ENCODE peak calls at places on chromosome X, in seven cellular contexts. One of them, this sample, is unnamed.

GRCh38 chrX:53681661-53682060 is 4.9 kb downstream of the HUWE1 start:
- DNase-seq in GM04503: no peak
- DNase-seq in CD4-positive, alpha-beta T cell: no peak
- DNase-seq in lung: no peak
- DNase-seq in T-helper 9 cell: no peak
- DNase-seq in stimulated activated CD4-positive, alpha-beta T cell treated with anti-CD3 and anti-CD28 coated beads, Interleukin-4, amount 100 ng/mL, for 4 hours: peak; percentile 22
- DNase-seq in activated T-helper 9 cell treated with anti-CD3 and anti-CD28 coated beads, Interleukin-2, amount 50 U/mL, for 16 hours: no peak
- DNase-seq in this sample: no peak

GRCh38 chrX:79084923-79085322 is 59.6 kb upstream of the GPR174 start:
- DNase-seq in GM04503: no peak
- DNase-seq in T-helper 9 cell: no peak
- DNase-seq in lung: no peak
- DNase-seq in activated T-helper 9 cell treated with anti-CD3 and anti-CD28 coated beads, Interleukin-2, amount 50 U/mL, for 16 hours: no peak
- DNase-seq in stimulated activated CD4-positive, alpha-beta T cell treated with anti-CD3 and anti-CD28 coated beads, Interleukin-4, amount 100 ng/mL, for 4 hours: no peak
- DNase-seq in CD4-positive, alpha-beta T cell: no peak
- DNase-seq in this sample: no peak

GRCh38 chrX:11890843-11891514 is 132.9 kb downstream of the MSL3 start:
- DNase-seq in CD4-positive, alpha-beta T cell: no peak
- DNase-seq in GM04503: no peak
- DNase-seq in lung: no peak
- DNase-seq in stimulated activated CD4-positive, alpha-beta T cell treated with anti-CD3 and anti-CD28 coated beads, Interleukin-4, amount 100 ng/mL, for 4 hours: no peak
- DNase-seq in activated T-helper 9 cell treated with anti-CD3 and anti-CD28 coated beads, Interleukin-2, amount 50 U/mL, for 16 hours: no peak
- DNase-seq in T-helper 9 cell: no peak
- DNase-seq in this sample: no peak

GRCh38 chrX:37912286-37912685 is 64.9 kb upstream of the DYNLT3 start:
- DNase-seq in CD4-positive, alpha-beta T cell: no peak
- DNase-seq in stimulated activated CD4-positive, alpha-beta T cell treated with anti-CD3 and anti-CD28 coated beads, Interleukin-4, amount 100 ng/mL, for 4 hours: no peak
- DNase-seq in activated T-helper 9 cell treated with anti-CD3 and anti-CD28 coated beads, Interleukin-2, amount 50 U/mL, for 16 hours: no peak
- DNase-seq in lung: no peak
- DNase-seq in GM04503: no peak
- DNase-seq in T-helper 9 cell: no peak
- DNase-seq in this sample: no peak

GRCh38 chrX:47560179-47560830 is 700 bp upstream of the ARAF start:
- DNase-seq in CD4-positive, alpha-beta T cell: no peak
- DNase-seq in stimulated activated CD4-positive, alpha-beta T cell treated with anti-CD3 and anti-CD28 coated beads, Interleukin-4, amount 100 ng/mL, for 4 hours: no peak
- DNase-seq in activated T-helper 9 cell treated with anti-CD3 and anti-CD28 coated beads, Interleukin-2, amount 50 U/mL, for 16 hours: no peak
- DNase-seq in T-helper 9 cell: no peak
- DNase-seq in lung: no peak
- DNase-seq in GM04503: no peak
- DNase-seq in this sample: no peak

GRCh38 chrX:69021095-69021494 is 144.2 kb downstream of the PJA1 start:
- DNase-seq in lung: peak; percentile 24
- DNase-seq in GM04503: no peak
- DNase-seq in stimulated activated CD4-positive, alpha-beta T cell treated with anti-CD3 and anti-CD28 coated beads, Interleukin-4, amount 100 ng/mL, for 4 hours: no peak
- DNase-seq in activated T-helper 9 cell treated with anti-CD3 and anti-CD28 coated beads, Interleukin-2, amount 50 U/mL, for 16 hours: no peak
- DNase-seq in CD4-positive, alpha-beta T cell: no peak
- DNase-seq in T-helper 9 cell: no peak
- DNase-seq in this sample: no peak

GRCh38 chrX:119708936-119709335 is 16.0 kb upstream of the SEPTIN6 start:
- DNase-seq in lung: no peak
- DNase-seq in activated T-helper 9 cell treated with anti-CD3 and anti-CD28 coated beads, Interleukin-2, amount 50 U/mL, for 16 hours: no peak
- DNase-seq in GM04503: no peak
- DNase-seq in T-helper 9 cell: no peak
- DNase-seq in CD4-positive, alpha-beta T cell: no peak
- DNase-seq in stimulated activated CD4-positive, alpha-beta T cell treated with anti-CD3 and anti-CD28 coated beads, Interleukin-4, amount 100 ng/mL, for 4 hours: no peak
- DNase-seq in this sample: no peak

GRCh38 chrX:7252013-7252610 is 104.2 kb upstream of the PUDP start:
- DNase-seq in T-helper 9 cell: no peak
- DNase-seq in GM04503: no peak
- DNase-seq in CD4-positive, alpha-beta T cell: no peak
- DNase-seq in lung: peak; percentile 74
- DNase-seq in stimulated activated CD4-positive, alpha-beta T cell treated with anti-CD3 and anti-CD28 coated beads, Interleukin-4, amount 100 ng/mL, for 4 hours: no peak
- DNase-seq in activated T-helper 9 cell treated with anti-CD3 and anti-CD28 coated beads, Interleukin-2, amount 50 U/mL, for 16 hours: no peak
- DNase-seq in this sample: no peak

GRCh38 chrX:130125090-130125489 is 14.8 kb upstream of the ELF4 start:
- DNase-seq in GM04503: no peak
- DNase-seq in T-helper 9 cell: no peak
- DNase-seq in CD4-positive, alpha-beta T cell: no peak
- DNase-seq in activated T-helper 9 cell treated with anti-CD3 and anti-CD28 coated beads, Interleukin-2, amount 50 U/mL, for 16 hours: no peak
- DNase-seq in lung: no peak
- DNase-seq in stimulated activated CD4-positive, alpha-beta T cell treated with anti-CD3 and anti-CD28 coated beads, Interleukin-4, amount 100 ng/mL, for 4 hours: no peak
- DNase-seq in this sample: no peak

GRCh38 chrX:115589419-115589818 is 28.4 kb downstream of the PLS3 start:
- DNase-seq in lung: no peak
- DNase-seq in GM04503: no peak
- DNase-seq in stimulated activated CD4-positive, alpha-beta T cell treated with anti-CD3 and anti-CD28 coated beads, Interleukin-4, amount 100 ng/mL, for 4 hours: no peak
- DNase-seq in activated T-helper 9 cell treated with anti-CD3 and anti-CD28 coated beads, Interleukin-2, amount 50 U/mL, for 16 hours: no peak
- DNase-seq in T-helper 9 cell: no peak
- DNase-seq in CD4-positive, alpha-beta T cell: no peak
- DNase-seq in this sample: no peak

GRCh38 chrX:2351999-2352995 is 148.5 kb downstream of the DHRSX start:
- DNase-seq in lung: no peak
- DNase-seq in stimulated activated CD4-positive, alpha-beta T cell treated with anti-CD3 and anti-CD28 coated beads, Interleukin-4, amount 100 ng/mL, for 4 hours: no peak
- DNase-seq in T-helper 9 cell: no peak
- DNase-seq in GM04503: peak; percentile 94
- DNase-seq in activated T-helper 9 cell treated with anti-CD3 and anti-CD28 coated beads, Interleukin-2, amount 50 U/mL, for 16 hours: no peak
- DNase-seq in CD4-positive, alpha-beta T cell: no peak
- DNase-seq in this sample: no peak

GRCh38 chrX:130419263-130419662 is 17.5 kb downstream of the RBMX2 start:
- DNase-seq in CD4-positive, alpha-beta T cell: no peak
- DNase-seq in stimulated activated CD4-positive, alpha-beta T cell treated with anti-CD3 and anti-CD28 coated beads, Interleukin-4, amount 100 ng/mL, for 4 hours: no peak
- DNase-seq in GM04503: no peak
- DNase-seq in T-helper 9 cell: no peak
- DNase-seq in lung: no peak
- DNase-seq in activated T-helper 9 cell treated with anti-CD3 and anti-CD28 coated beads, Interleukin-2, amount 50 U/mL, for 16 hours: no peak
- DNase-seq in this sample: no peak

GRCh38 chrX:71622347-71623104 is 4.2 kb upstream of the CXCR3 start:
- DNase-seq in activated T-helper 9 cell treated with anti-CD3 and anti-CD28 coated beads, Interleukin-2, amount 50 U/mL, for 16 hours: peak; percentile 58
- DNase-seq in GM04503: peak; percentile 23
- DNase-seq in T-helper 9 cell: peak; percentile 65
- DNase-seq in CD4-positive, alpha-beta T cell: peak; percentile 36
- DNase-seq in stimulated activated CD4-positive, alpha-beta T cell treated with anti-CD3 and anti-CD28 coated beads, Interleukin-4, amount 100 ng/mL, for 4 hours: peak; percentile 47
- DNase-seq in lung: peak; percentile 82
- DNase-seq in this sample: peak; percentile 11

GRCh38 chrX:11446951-11447350 is 153.7 kb downstream of the AMELX start:
- DNase-seq in lung: no peak
- DNase-seq in CD4-positive, alpha-beta T cell: no peak
- DNase-seq in T-helper 9 cell: no peak
- DNase-seq in stimulated activated CD4-positive, alpha-beta T cell treated with anti-CD3 and anti-CD28 coated beads, Interleukin-4, amount 100 ng/mL, for 4 hours: no peak
- DNase-seq in activated T-helper 9 cell treated with anti-CD3 and anti-CD28 coated beads, Interleukin-2, amount 50 U/mL, for 16 hours: no peak
- DNase-seq in GM04503: no peak
- DNase-seq in this sample: no peak

GRCh38 chrX:45807572-45808425 is 607.1 kb upstream of the DIPK2B start:
- DNase-seq in activated T-helper 9 cell treated with anti-CD3 and anti-CD28 coated beads, Interleukin-2, amount 50 U/mL, for 16 hours: no peak
- DNase-seq in CD4-positive, alpha-beta T cell: no peak
- DNase-seq in stimulated activated CD4-positive, alpha-beta T cell treated with anti-CD3 and anti-CD28 coated beads, Interleukin-4, amount 100 ng/mL, for 4 hours: no peak
- DNase-seq in GM04503: no peak
- DNase-seq in lung: no peak
- DNase-seq in T-helper 9 cell: no peak
- DNase-seq in this sample: no peak

GRCh38 chrX:148416931-148417330 is 83.5 kb upstream of the AFF2 start:
- DNase-seq in activated T-helper 9 cell treated with anti-CD3 and anti-CD28 coated beads, Interleukin-2, amount 50 U/mL, for 16 hours: no peak
- DNase-seq in stimulated activated CD4-positive, alpha-beta T cell treated with anti-CD3 and anti-CD28 coated beads, Interleukin-4, amount 100 ng/mL, for 4 hours: no peak
- DNase-seq in lung: no peak
- DNase-seq in GM04503: peak; percentile 6
- DNase-seq in T-helper 9 cell: no peak
- DNase-seq in CD4-positive, alpha-beta T cell: no peak
- DNase-seq in this sample: no peak

GRCh38 chrX:134026732-134027311 is 41.4 kb upstream of the GPC3 start:
- DNase-seq in CD4-positive, alpha-beta T cell: peak; percentile 0
- DNase-seq in lung: peak; percentile 49
- DNase-seq in T-helper 9 cell: no peak
- DNase-seq in GM04503: peak; percentile 3
- DNase-seq in activated T-helper 9 cell treated with anti-CD3 and anti-CD28 coated beads, Interleukin-2, amount 50 U/mL, for 16 hours: no peak
- DNase-seq in stimulated activated CD4-positive, alpha-beta T cell treated with anti-CD3 and anti-CD28 coated beads, Interleukin-4, amount 100 ng/mL, for 4 hours: peak; percentile 5
- DNase-seq in this sample: peak; percentile 66

GRCh38 chrX:115367455-115367854 is 77.9 kb downstream of the LUZP4 start:
- DNase-seq in lung: no peak
- DNase-seq in stimulated activated CD4-positive, alpha-beta T cell treated with anti-CD3 and anti-CD28 coated beads, Interleukin-4, amount 100 ng/mL, for 4 hours: no peak
- DNase-seq in CD4-positive, alpha-beta T cell: no peak
- DNase-seq in T-helper 9 cell: no peak
- DNase-seq in activated T-helper 9 cell treated with anti-CD3 and anti-CD28 coated beads, Interleukin-2, amount 50 U/mL, for 16 hours: no peak
- DNase-seq in GM04503: peak; percentile 14
- DNase-seq in this sample: no peak

GRCh38 chrX:46978341-46979291 is 66.4 kb downstream of the JADE3 start:
- DNase-seq in CD4-positive, alpha-beta T cell: peak; percentile 48
- DNase-seq in T-helper 9 cell: peak; percentile 69
- DNase-seq in GM04503: no peak
- DNase-seq in stimulated activated CD4-positive, alpha-beta T cell treated with anti-CD3 and anti-CD28 coated beads, Interleukin-4, amount 100 ng/mL, for 4 hours: peak; percentile 46
- DNase-seq in activated T-helper 9 cell treated with anti-CD3 and anti-CD28 coated beads, Interleukin-2, amount 50 U/mL, for 16 hours: peak; percentile 59
- DNase-seq in lung: peak; percentile 63
- DNase-seq in this sample: peak; percentile 88

GRCh38 chrX:154123241-154124219 is 20.5 kb upstream of the OPN1LW start:
- DNase-seq in T-helper 9 cell: peak; percentile 18
- DNase-seq in stimulated activated CD4-positive, alpha-beta T cell treated with anti-CD3 and anti-CD28 coated beads, Interleukin-4, amount 100 ng/mL, for 4 hours: peak; percentile 20
- DNase-seq in GM04503: no peak
- DNase-seq in activated T-helper 9 cell treated with anti-CD3 and anti-CD28 coated beads, Interleukin-2, amount 50 U/mL, for 16 hours: peak; percentile 6
- DNase-seq in lung: no peak
- DNase-seq in CD4-positive, alpha-beta T cell: no peak
- DNase-seq in this sample: no peak

GRCh38 chrX:76850851-76851250 is 423.3 kb downstream of the MAGEE1 start:
- DNase-seq in CD4-positive, alpha-beta T cell: no peak
- DNase-seq in GM04503: no peak
- DNase-seq in lung: no peak
- DNase-seq in stimulated activated CD4-positive, alpha-beta T cell treated with anti-CD3 and anti-CD28 coated beads, Interleukin-4, amount 100 ng/mL, for 4 hours: no peak
- DNase-seq in T-helper 9 cell: no peak
- DNase-seq in activated T-helper 9 cell treated with anti-CD3 and anti-CD28 coated beads, Interleukin-2, amount 50 U/mL, for 16 hours: no peak
- DNase-seq in this sample: peak; percentile 54

GRCh38 chrX:142860944-142861343 is 164.8 kb upstream of the SPANXN4 start:
- DNase-seq in CD4-positive, alpha-beta T cell: no peak
- DNase-seq in lung: no peak
- DNase-seq in activated T-helper 9 cell treated with anti-CD3 and anti-CD28 coated beads, Interleukin-2, amount 50 U/mL, for 16 hours: no peak
- DNase-seq in GM04503: no peak
- DNase-seq in stimulated activated CD4-positive, alpha-beta T cell treated with anti-CD3 and anti-CD28 coated beads, Interleukin-4, amount 100 ng/mL, for 4 hours: no peak
- DNase-seq in T-helper 9 cell: no peak
- DNase-seq in this sample: no peak

GRCh38 chrX:125131146-125131545 is 188.5 kb upstream of the TEX13C start:
- DNase-seq in activated T-helper 9 cell treated with anti-CD3 and anti-CD28 coated beads, Interleukin-2, amount 50 U/mL, for 16 hours: no peak
- DNase-seq in lung: no peak
- DNase-seq in CD4-positive, alpha-beta T cell: no peak
- DNase-seq in stimulated activated CD4-positive, alpha-beta T cell treated with anti-CD3 and anti-CD28 coated beads, Interleukin-4, amount 100 ng/mL, for 4 hours: no peak
- DNase-seq in T-helper 9 cell: no peak
- DNase-seq in GM04503: no peak
- DNase-seq in this sample: peak; percentile 69

GRCh38 chrX:149453030-149453429 is 52.1 kb downstream of the IDS start:
- DNase-seq in stimulated activated CD4-positive, alpha-beta T cell treated with anti-CD3 and anti-CD28 coated beads, Interleukin-4, amount 100 ng/mL, for 4 hours: no peak
- DNase-seq in activated T-helper 9 cell treated with anti-CD3 and anti-CD28 coated beads, Interleukin-2, amount 50 U/mL, for 16 hours: no peak
- DNase-seq in lung: no peak
- DNase-seq in CD4-positive, alpha-beta T cell: no peak
- DNase-seq in GM04503: peak; percentile 59
- DNase-seq in T-helper 9 cell: no peak
- DNase-seq in this sample: peak; percentile 1

GRCh38 chrX:134660627-134661026 is 2.4 kb upstream of the PLAC1 start:
- DNase-seq in lung: no peak
- DNase-seq in stimulated activated CD4-positive, alpha-beta T cell treated with anti-CD3 and anti-CD28 coated beads, Interleukin-4, amount 100 ng/mL, for 4 hours: no peak
- DNase-seq in T-helper 9 cell: no peak
- DNase-seq in GM04503: no peak
- DNase-seq in CD4-positive, alpha-beta T cell: no peak
- DNase-seq in activated T-helper 9 cell treated with anti-CD3 and anti-CD28 coated beads, Interleukin-2, amount 50 U/mL, for 16 hours: no peak
- DNase-seq in this sample: no peak

GRCh38 chrX:74080165-74080564 is 223.8 kb upstream of the ZCCHC13 start:
- DNase-seq in CD4-positive, alpha-beta T cell: no peak
- DNase-seq in GM04503: no peak
- DNase-seq in lung: no peak
- DNase-seq in stimulated activated CD4-positive, alpha-beta T cell treated with anti-CD3 and anti-CD28 coated beads, Interleukin-4, amount 100 ng/mL, for 4 hours: no peak
- DNase-seq in T-helper 9 cell: no peak
- DNase-seq in activated T-helper 9 cell treated with anti-CD3 and anti-CD28 coated beads, Interleukin-2, amount 50 U/mL, for 16 hours: no peak
- DNase-seq in this sample: no peak

GRCh38 chrX:45557390-45557789 is 356.7 kb upstream of the DIPK2B start:
- DNase-seq in CD4-positive, alpha-beta T cell: no peak
- DNase-seq in activated T-helper 9 cell treated with anti-CD3 and anti-CD28 coated beads, Interleukin-2, amount 50 U/mL, for 16 hours: no peak
- DNase-seq in T-helper 9 cell: no peak
- DNase-seq in stimulated activated CD4-positive, alpha-beta T cell treated with anti-CD3 and anti-CD28 coated beads, Interleukin-4, amount 100 ng/mL, for 4 hours: no peak
- DNase-seq in GM04503: no peak
- DNase-seq in lung: no peak
- DNase-seq in this sample: no peak

GRCh38 chrX:15146515-15146914 is 123.4 kb downstream of the ASB9 start:
- DNase-seq in stimulated activated CD4-positive, alpha-beta T cell treated with anti-CD3 and anti-CD28 coated beads, Interleukin-4, amount 100 ng/mL, for 4 hours: no peak
- DNase-seq in CD4-positive, alpha-beta T cell: no peak
- DNase-seq in activated T-helper 9 cell treated with anti-CD3 and anti-CD28 coated beads, Interleukin-2, amount 50 U/mL, for 16 hours: no peak
- DNase-seq in T-helper 9 cell: no peak
- DNase-seq in GM04503: no peak
- DNase-seq in lung: no peak
- DNase-seq in this sample: peak; percentile 28

GRCh38 chrX:1488745-1489144 is 36.0 kb upstream of the ASMTL start:
- DNase-seq in activated T-helper 9 cell treated with anti-CD3 and anti-CD28 coated beads, Interleukin-2, amount 50 U/mL, for 16 hours: no peak
- DNase-seq in T-helper 9 cell: no peak
- DNase-seq in stimulated activated CD4-positive, alpha-beta T cell treated with anti-CD3 and anti-CD28 coated beads, Interleukin-4, amount 100 ng/mL, for 4 hours: no peak
- DNase-seq in lung: no peak
- DNase-seq in CD4-positive, alpha-beta T cell: no peak
- DNase-seq in GM04503: no peak
- DNase-seq in this sample: no peak

GRCh38 chrX:2342878-2343277 is 157.9 kb downstream of the DHRSX start:
- DNase-seq in T-helper 9 cell: no peak
- DNase-seq in GM04503: no peak
- DNase-seq in stimulated activated CD4-positive, alpha-beta T cell treated with anti-CD3 and anti-CD28 coated beads, Interleukin-4, amount 100 ng/mL, for 4 hours: no peak
- DNase-seq in CD4-positive, alpha-beta T cell: no peak
- DNase-seq in lung: no peak
- DNase-seq in activated T-helper 9 cell treated with anti-CD3 and anti-CD28 coated beads, Interleukin-2, amount 50 U/mL, for 16 hours: no peak
- DNase-seq in this sample: no peak

GRCh38 chrX:16479206-16479869 is 170.6 kb upstream of the S100G start:
- DNase-seq in CD4-positive, alpha-beta T cell: no peak
- DNase-seq in stimulated activated CD4-positive, alpha-beta T cell treated with anti-CD3 and anti-CD28 coated beads, Interleukin-4, amount 100 ng/mL, for 4 hours: peak; percentile 22
- DNase-seq in T-helper 9 cell: no peak
- DNase-seq in lung: no peak
- DNase-seq in GM04503: no peak
- DNase-seq in activated T-helper 9 cell treated with anti-CD3 and anti-CD28 coated beads, Interleukin-2, amount 50 U/mL, for 16 hours: no peak
- DNase-seq in this sample: no peak

GRCh38 chrX:139739138-139739537 is 31.2 kb upstream of the MCF2 start:
- DNase-seq in CD4-positive, alpha-beta T cell: no peak
- DNase-seq in stimulated activated CD4-positive, alpha-beta T cell treated with anti-CD3 and anti-CD28 coated beads, Interleukin-4, amount 100 ng/mL, for 4 hours: no peak
- DNase-seq in activated T-helper 9 cell treated with anti-CD3 and anti-CD28 coated beads, Interleukin-2, amount 50 U/mL, for 16 hours: no peak
- DNase-seq in T-helper 9 cell: no peak
- DNase-seq in GM04503: peak; percentile 33
- DNase-seq in lung: no peak
- DNase-seq in this sample: no peak

GRCh38 chrX:68830486-68831404 is 1.9 kb downstream of the EFNB1 start:
- DNase-seq in stimulated activated CD4-positive, alpha-beta T cell treated with anti-CD3 and anti-CD28 coated beads, Interleukin-4, amount 100 ng/mL, for 4 hours: no peak
- DNase-seq in lung: peak; percentile 26
- DNase-seq in CD4-positive, alpha-beta T cell: no peak
- DNase-seq in GM04503: no peak
- DNase-seq in activated T-helper 9 cell treated with anti-CD3 and anti-CD28 coated beads, Interleukin-2, amount 50 U/mL, for 16 hours: no peak
- DNase-seq in T-helper 9 cell: no peak
- DNase-seq in this sample: no peak

GRCh38 chrX:34557733-34558132 is 99.4 kb downstream of the TMEM47 start:
- DNase-seq in lung: no peak
- DNase-seq in T-helper 9 cell: no peak
- DNase-seq in CD4-positive, alpha-beta T cell: no peak
- DNase-seq in activated T-helper 9 cell treated with anti-CD3 and anti-CD28 coated beads, Interleukin-2, amount 50 U/mL, for 16 hours: no peak
- DNase-seq in GM04503: no peak
- DNase-seq in stimulated activated CD4-positive, alpha-beta T cell treated with anti-CD3 and anti-CD28 coated beads, Interleukin-4, amount 100 ng/mL, for 4 hours: no peak
- DNase-seq in this sample: no peak

GRCh38 chrX:103258275-103258674 is 3.3 kb upstream of the TCEAL8 start:
- DNase-seq in T-helper 9 cell: no peak
- DNase-seq in stimulated activated CD4-positive, alpha-beta T cell treated with anti-CD3 and anti-CD28 coated beads, Interleukin-4, amount 100 ng/mL, for 4 hours: no peak
- DNase-seq in GM04503: no peak
- DNase-seq in lung: no peak
- DNase-seq in activated T-helper 9 cell treated with anti-CD3 and anti-CD28 coated beads, Interleukin-2, amount 50 U/mL, for 16 hours: no peak
- DNase-seq in CD4-positive, alpha-beta T cell: no peak
- DNase-seq in this sample: no peak

GRCh38 chrX:13666836-13667235 is 13.9 kb downstream of the TCEANC start:
- DNase-seq in stimulated activated CD4-positive, alpha-beta T cell treated with anti-CD3 and anti-CD28 coated beads, Interleukin-4, amount 100 ng/mL, for 4 hours: no peak
- DNase-seq in T-helper 9 cell: no peak
- DNase-seq in lung: no peak
- DNase-seq in CD4-positive, alpha-beta T cell: no peak
- DNase-seq in activated T-helper 9 cell treated with anti-CD3 and anti-CD28 coated beads, Interleukin-2, amount 50 U/mL, for 16 hours: no peak
- DNase-seq in GM04503: no peak
- DNase-seq in this sample: no peak